ENCODE peak calls at places on chromosomes 12 and 14, in nine cellular contexts. One of them, this sample, is unnamed.

GRCh38 chr12:57549909-57550627 is at the start of gene KIF5A:
- DNase-seq in ovary: no peak
- DNase-seq in heart left ventricle: no peak
- DNase-seq in right atrium auricular region: no peak
- DNase-seq in Karpas-422: peak; percentile 91
- DNase-seq in K562: peak; percentile 86
- DNase-seq in PC-3: no peak
- DNase-seq in Panc1: no peak
- DNase-seq in adipocyte: peak; percentile 58
- DNase-seq in this sample: peak; percentile 35

GRCh38 chr14:98290596-98290995 is 981.4 kb downstream of the BCL11B start:
- DNase-seq in ovary: no peak
- DNase-seq in heart left ventricle: no peak
- DNase-seq in right atrium auricular region: no peak
- DNase-seq in Karpas-422: no peak
- DNase-seq in K562: no peak
- DNase-seq in PC-3: peak; percentile 41
- DNase-seq in Panc1: no peak
- DNase-seq in adipocyte: no peak
- DNase-seq in this sample: no peak

GRCh38 chr12:14317362-14318146 is 47.9 kb upstream of the ATF7IP start:
- DNase-seq in ovary: no peak
- DNase-seq in heart left ventricle: no peak
- DNase-seq in right atrium auricular region: no peak
- DNase-seq in Karpas-422: no peak
- DNase-seq in K562: no peak
- DNase-seq in PC-3: no peak
- DNase-seq in Panc1: no peak
- DNase-seq in adipocyte: no peak
- DNase-seq in this sample: no peak

GRCh38 chr14:92340938-92341337 is 18.0 kb downstream of the SLC24A4 start:
- DNase-seq in ovary: no peak
- DNase-seq in heart left ventricle: no peak
- DNase-seq in right atrium auricular region: no peak
- DNase-seq in Karpas-422: no peak
- DNase-seq in K562: no peak
- DNase-seq in PC-3: no peak
- DNase-seq in Panc1: no peak
- DNase-seq in adipocyte: no peak
- DNase-seq in this sample: no peak

GRCh38 chr14:76985540-76986260 is 42.8 kb downstream of the IRF2BPL start:
- DNase-seq in ovary: no peak
- DNase-seq in heart left ventricle: no peak
- DNase-seq in right atrium auricular region: no peak
- DNase-seq in Karpas-422: no peak
- DNase-seq in K562: no peak
- DNase-seq in PC-3: no peak
- DNase-seq in Panc1: no peak
- DNase-seq in adipocyte: peak; percentile 7
- DNase-seq in this sample: no peak

GRCh38 chr12:11863988-11864387 is 206.8 kb upstream of the BCL2L14 start:
- DNase-seq in ovary: no peak
- DNase-seq in heart left ventricle: peak; percentile 40
- DNase-seq in right atrium auricular region: no peak
- DNase-seq in Karpas-422: no peak
- DNase-seq in K562: no peak
- DNase-seq in PC-3: no peak
- DNase-seq in Panc1: no peak
- DNase-seq in adipocyte: no peak
- DNase-seq in this sample: no peak

GRCh38 chr14:88522393-88522792 is 32.4 kb downstream of the PTPN21 start:
- DNase-seq in ovary: no peak
- DNase-seq in heart left ventricle: no peak
- DNase-seq in right atrium auricular region: no peak
- DNase-seq in Karpas-422: no peak
- DNase-seq in K562: no peak
- DNase-seq in PC-3: peak; percentile 69
- DNase-seq in Panc1: no peak
- DNase-seq in adipocyte: peak; percentile 12
- DNase-seq in this sample: no peak

GRCh38 chr12:59808317-59808910 is 212.6 kb downstream of the SLC16A7 start:
- DNase-seq in ovary: no peak
- DNase-seq in heart left ventricle: no peak
- DNase-seq in right atrium auricular region: no peak
- DNase-seq in Karpas-422: peak; percentile 81
- DNase-seq in K562: no peak
- DNase-seq in PC-3: peak; percentile 55
- DNase-seq in Panc1: peak; percentile 18
- DNase-seq in adipocyte: peak; percentile 72
- DNase-seq in this sample: no peak

GRCh38 chr12:124385219-124385969 is 90.5 kb downstream of the RFLNA start:
- DNase-seq in ovary: no peak
- DNase-seq in heart left ventricle: no peak
- DNase-seq in right atrium auricular region: no peak
- DNase-seq in Karpas-422: no peak
- DNase-seq in K562: no peak
- DNase-seq in PC-3: peak; percentile 93
- DNase-seq in Panc1: no peak
- DNase-seq in adipocyte: peak; percentile 86
- DNase-seq in this sample: no peak

GRCh38 chr12:124386059-124386458 is 91.2 kb downstream of the RFLNA start:
- DNase-seq in ovary: no peak
- DNase-seq in heart left ventricle: peak; percentile 74
- DNase-seq in right atrium auricular region: no peak
- DNase-seq in Karpas-422: no peak
- DNase-seq in K562: no peak
- DNase-seq in PC-3: peak; percentile 81
- DNase-seq in Panc1: no peak
- DNase-seq in adipocyte: no peak
- DNase-seq in this sample: no peak

GRCh38 chr12:124386661-124387509 is 92.0 kb downstream of the RFLNA start:
- DNase-seq in ovary: no peak
- DNase-seq in heart left ventricle: no peak
- DNase-seq in right atrium auricular region: no peak
- DNase-seq in Karpas-422: no peak
- DNase-seq in K562: no peak
- DNase-seq in PC-3: peak; percentile 44
- DNase-seq in Panc1: no peak
- DNase-seq in adipocyte: no peak
- DNase-seq in this sample: no peak

GRCh38 chr12:124383028-124383427 is 88.1 kb downstream of the RFLNA start:
- DNase-seq in ovary: no peak
- DNase-seq in heart left ventricle: no peak
- DNase-seq in right atrium auricular region: no peak
- DNase-seq in Karpas-422: no peak
- DNase-seq in K562: no peak
- DNase-seq in PC-3: no peak
- DNase-seq in Panc1: no peak
- DNase-seq in adipocyte: no peak
- DNase-seq in this sample: no peak

GRCh38 chr12:124384299-124384894 is 89.5 kb downstream of the RFLNA start:
- DNase-seq in ovary: no peak
- DNase-seq in heart left ventricle: no peak
- DNase-seq in right atrium auricular region: no peak
- DNase-seq in Karpas-422: no peak
- DNase-seq in K562: no peak
- DNase-seq in PC-3: no peak
- DNase-seq in Panc1: no peak
- DNase-seq in adipocyte: no peak
- DNase-seq in this sample: no peak
- H3K4me1 ChIP-seq in ovary: peaks cover 30% of the 10 kb centered on the region
- H3K4me1 ChIP-seq in heart left ventricle: peaks cover 79% of the 10 kb centered on the region
- H3K4me1 ChIP-seq in right atrium auricular region: no peaks in the 10 kb centered on the region
- H3K4me1 ChIP-seq in Karpas-422: peaks cover 19% of the 10 kb centered on the region
- H3K4me1 ChIP-seq in K562: no peaks in the 10 kb centered on the region
- H3K4me1 ChIP-seq in PC-3: peaks cover 76% of the 10 kb centered on the region
- H3K4me1 ChIP-seq in Panc1: peaks cover 74% of the 10 kb centered on the region
- H3K4me1 ChIP-seq in adipocyte: peaks cover 47% of the 10 kb centered on the region
- H3K4me1 ChIP-seq in this sample: peaks cover 53% of the 10 kb centered on the region

DNA sequence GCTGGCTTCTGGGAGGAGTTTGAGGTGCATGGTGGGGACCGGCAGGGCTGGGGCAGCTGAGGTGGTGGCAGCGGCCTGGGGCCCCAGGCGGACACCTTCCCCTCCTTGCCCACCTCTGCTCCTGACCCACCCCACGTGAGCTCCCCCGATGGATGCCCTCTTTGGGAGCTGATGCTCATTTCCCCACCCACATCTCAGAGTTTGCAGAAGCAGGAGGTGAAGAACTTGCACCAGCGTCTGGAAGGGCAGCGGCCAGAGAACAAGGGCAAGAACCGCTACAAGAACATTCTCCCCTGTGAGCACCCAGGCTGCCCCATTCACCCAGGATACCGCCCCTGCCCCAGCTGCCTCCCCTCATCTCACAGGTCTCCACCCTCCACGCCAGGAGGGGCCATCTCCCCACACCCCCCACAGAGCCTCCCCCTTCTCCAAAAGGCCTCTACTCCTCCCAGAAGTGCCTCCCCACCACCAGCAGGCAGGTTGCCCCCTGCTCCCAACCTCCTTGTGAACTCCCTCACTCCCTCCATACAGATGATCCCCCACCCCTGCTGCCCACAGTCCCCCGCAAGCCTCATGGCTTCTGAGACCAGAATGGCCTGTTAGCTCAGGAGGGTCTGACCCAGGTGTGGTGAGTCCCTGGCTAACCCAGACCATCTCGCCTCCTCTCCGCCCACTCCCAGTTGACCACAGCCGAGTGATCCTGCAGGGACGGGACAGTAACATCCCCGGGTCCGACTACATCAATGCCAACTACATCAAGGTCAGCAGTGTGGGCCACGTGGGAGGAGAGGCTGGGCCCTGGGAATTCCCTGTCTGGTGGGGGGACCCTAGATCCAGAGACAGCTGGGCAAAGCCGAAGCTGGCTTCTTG is 4.5 kb downstream of the PTPN6 start:
- DNase-seq in ovary: no peak
- DNase-seq in heart left ventricle: no peak
- DNase-seq in right atrium auricular region: no peak
- DNase-seq in Karpas-422: no peak
- DNase-seq in K562: no peak
- DNase-seq in PC-3: no peak
- DNase-seq in Panc1: no peak
- DNase-seq in adipocyte: no peak
- DNase-seq in this sample: no peak
- H3K4me1 ChIP-seq in ovary: no peaks in the 10 kb centered on the region
- H3K4me1 ChIP-seq in heart left ventricle: peaks cover 27% of the 10 kb centered on the region
- H3K4me1 ChIP-seq in right atrium auricular region: no peaks in the 10 kb centered on the region
- H3K4me1 ChIP-seq in Karpas-422: peaks cover 89% of the 10 kb centered on the region
- H3K4me1 ChIP-seq in K562: peaks cover 11% of the 10 kb centered on the region
- H3K4me1 ChIP-seq in PC-3: no peaks in the 10 kb centered on the region
- H3K4me1 ChIP-seq in Panc1: no peaks in the 10 kb centered on the region
- H3K4me1 ChIP-seq in adipocyte: no peaks in the 10 kb centered on the region
- H3K4me1 ChIP-seq in this sample: peaks cover 14% of the 10 kb centered on the region

GRCh38 chr14:102900631-102901571 is 21.6 kb upstream of the AMN start:
- DNase-seq in ovary: no peak
- DNase-seq in heart left ventricle: no peak
- DNase-seq in right atrium auricular region: no peak
- DNase-seq in Karpas-422: peak; percentile 82
- DNase-seq in K562: peak; percentile 1
- DNase-seq in PC-3: no peak
- DNase-seq in Panc1: no peak
- DNase-seq in adipocyte: no peak
- DNase-seq in this sample: peak; percentile 63

GRCh38 chr14:102899516-102899900 is 23.0 kb upstream of the AMN start:
- DNase-seq in ovary: no peak
- DNase-seq in heart left ventricle: no peak
- DNase-seq in right atrium auricular region: no peak
- DNase-seq in Karpas-422: no peak
- DNase-seq in K562: no peak
- DNase-seq in PC-3: no peak
- DNase-seq in Panc1: no peak
- DNase-seq in adipocyte: no peak
- DNase-seq in this sample: no peak

GRCh38 chr14:102897299-102898027 is 25.0 kb upstream of the AMN start:
- DNase-seq in ovary: no peak
- DNase-seq in heart left ventricle: no peak
- DNase-seq in right atrium auricular region: no peak
- DNase-seq in Karpas-422: no peak
- DNase-seq in K562: no peak
- DNase-seq in PC-3: no peak
- DNase-seq in Panc1: no peak
- DNase-seq in adipocyte: no peak
- DNase-seq in this sample: no peak

GRCh38 chr14:102898776-102899515 is 23.5 kb upstream of the AMN start:
- DNase-seq in ovary: no peak
- DNase-seq in heart left ventricle: no peak
- DNase-seq in right atrium auricular region: no peak
- DNase-seq in Karpas-422: no peak
- DNase-seq in K562: no peak
- DNase-seq in PC-3: no peak
- DNase-seq in Panc1: no peak
- DNase-seq in adipocyte: no peak
- DNase-seq in this sample: peak; percentile 85

GRCh38 chr14:102898298-102898697 is 24.2 kb upstream of the AMN start:
- DNase-seq in ovary: no peak
- DNase-seq in heart left ventricle: no peak
- DNase-seq in right atrium auricular region: no peak
- DNase-seq in Karpas-422: no peak
- DNase-seq in K562: no peak
- DNase-seq in PC-3: no peak
- DNase-seq in Panc1: no peak
- DNase-seq in adipocyte: no peak
- DNase-seq in this sample: peak; percentile 45
- H3K4me1 ChIP-seq in ovary: no peaks in the 10 kb centered on the region
- H3K4me1 ChIP-seq in heart left ventricle: no peaks in the 10 kb centered on the region
- H3K4me1 ChIP-seq in right atrium auricular region: no peaks in the 10 kb centered on the region
- H3K4me1 ChIP-seq in Karpas-422: peaks cover 87% of the 10 kb centered on the region
- H3K4me1 ChIP-seq in K562: no peaks in the 10 kb centered on the region
- H3K4me1 ChIP-seq in PC-3: no peaks in the 10 kb centered on the region
- H3K4me1 ChIP-seq in Panc1: no peaks in the 10 kb centered on the region
- H3K4me1 ChIP-seq in adipocyte: peaks cover 27% of the 10 kb centered on the region
- H3K4me1 ChIP-seq in this sample: peaks cover 40% of the 10 kb centered on the region

GRCh38 chr14:95511687-95512086 is 4.8 kb downstream of the SYNE3 start:
- DNase-seq in ovary: no peak
- DNase-seq in heart left ventricle: no peak
- DNase-seq in right atrium auricular region: no peak
- DNase-seq in Karpas-422: no peak
- DNase-seq in K562: no peak
- DNase-seq in PC-3: no peak
- DNase-seq in Panc1: no peak
- DNase-seq in adipocyte: no peak
- DNase-seq in this sample: no peak

GRCh38 chr14:95509512-95509911 is 6.9 kb downstream of the SYNE3 start:
- DNase-seq in ovary: no peak
- DNase-seq in heart left ventricle: no peak
- DNase-seq in right atrium auricular region: no peak
- DNase-seq in Karpas-422: no peak
- DNase-seq in K562: no peak
- DNase-seq in PC-3: no peak
- DNase-seq in Panc1: no peak
- DNase-seq in adipocyte: no peak
- DNase-seq in this sample: no peak

GRCh38 chr14:95508377-95508776 is 8.1 kb downstream of the SYNE3 start:
- DNase-seq in ovary: no peak
- DNase-seq in heart left ventricle: no peak
- DNase-seq in right atrium auricular region: no peak
- DNase-seq in Karpas-422: no peak
- DNase-seq in K562: no peak
- DNase-seq in PC-3: no peak
- DNase-seq in Panc1: no peak
- DNase-seq in adipocyte: no peak
- DNase-seq in this sample: no peak

GRCh38 chr14:95513261-95513660 is 3.2 kb downstream of the SYNE3 start:
- DNase-seq in ovary: no peak
- DNase-seq in heart left ventricle: no peak
- DNase-seq in right atrium auricular region: no peak
- DNase-seq in Karpas-422: no peak
- DNase-seq in K562: no peak
- DNase-seq in PC-3: no peak
- DNase-seq in Panc1: no peak
- DNase-seq in adipocyte: no peak
- DNase-seq in this sample: no peak

GRCh38 chr14:95510804-95511203 is 5.6 kb downstream of the SYNE3 start:
- DNase-seq in ovary: no peak
- DNase-seq in heart left ventricle: no peak
- DNase-seq in right atrium auricular region: no peak
- DNase-seq in Karpas-422: no peak
- DNase-seq in K562: no peak
- DNase-seq in PC-3: no peak
- DNase-seq in Panc1: no peak
- DNase-seq in adipocyte: no peak
- DNase-seq in this sample: no peak
- H3K4me1 ChIP-seq in ovary: peaks cover 18% of the 10 kb centered on the region
- H3K4me1 ChIP-seq in heart left ventricle: peaks cover 45% of the 10 kb centered on the region
- H3K4me1 ChIP-seq in right atrium auricular region: no peaks in the 10 kb centered on the region
- H3K4me1 ChIP-seq in Karpas-422: peaks cover 13% of the 10 kb centered on the region
- H3K4me1 ChIP-seq in K562: peaks cover 25% of the 10 kb centered on the region
- H3K4me1 ChIP-seq in PC-3: peaks cover 27% of the 10 kb centered on the region
- H3K4me1 ChIP-seq in Panc1: peaks cover 8% of the 10 kb centered on the region
- H3K4me1 ChIP-seq in adipocyte: peaks cover 67% of the 10 kb centered on the region
- H3K4me1 ChIP-seq in this sample: peaks cover 48% of the 10 kb centered on the region